ENCODE peak calls at places on chromosomes 3 and 15, in eight cellular contexts. W is pancreas; B is stimulated activated CD8-positive, alpha-beta memory T cell treated with anti-CD3 and anti-CD28 coated beads, Interleukin-4, amount 100 ng/mL, for 24 hours; Q is GM23248; R is fibroblast of the conjunctiva; M is GM23338; Y is NCI-H146; L is NCI-H1092. Z is an unnamed sample.

GRCh38 chr15:45425135-45425534 is 46.8 kb upstream of the GATM start:
- DNase-seq in W (no peak), B (no peak), Q (peak; percentile 77), R (no peak), M (no peak), Y (no peak), L (no peak), Z (no peak)

GRCh38 chr15:85318048-85318731 is 62.2 kb upstream of the AKAP13 start:
- DNase-seq in W (no peak), B (no peak), Q (peak; percentile 89), R (peak; percentile 75), M (no peak), Y (peak; percentile 48), L (no peak), Z (peak; percentile 38)

GRCh38 chr3:107543666-107544065 is 20.9 kb downstream of the BBX start:
- DNase-seq in W (no peak), B (no peak), Q (peak; percentile 31), R (no peak), M (peak; percentile 51), Y (peak; percentile 36), L (no peak), Z (no peak)

GRCh38 chr3:10115326-10116137 is at the start of gene BRK1:
- DNase-seq in W (peak; percentile 91), B (peak; percentile 86), Q (peak; percentile 100), R (peak; percentile 95), M (peak; percentile 95), Y (peak; percentile 94), L (peak; percentile 88), Z (peak; percentile 96)

GRCh38 chr15:57017024-57017423 is 98.6 kb downstream of the TCF12 start:
- DNase-seq in W (no peak), B (no peak), Q (peak; percentile 35), R (no peak), M (peak; percentile 54), Y (no peak), L (no peak), Z (no peak)

GRCh38 chr3:190305406-190305805 is 16.8 kb downstream of the CLDN1 start:
- DNase-seq in W (no peak), B (no peak), Q (peak; percentile 62), R (no peak), M (no peak), Y (no peak), L (no peak), Z (no peak)

GRCh38 chr15:26451995-26452394 is 320.9 kb downstream of the GABRB3 start:
- DNase-seq in W (no peak), B (no peak), Q (no peak), R (no peak), M (no peak), Y (no peak), L (no peak), Z (no peak)

GRCh38 chr3:53899730-53900129 is 8.1 kb upstream of the SELENOK start:
- DNase-seq in W (no peak), B (no peak), Q (no peak), R (no peak), M (no peak), Y (no peak), L (no peak), Z (no peak)

GRCh38 chr3:71893702-71894479 is 108.9 kb upstream of the PROK2 start:
- DNase-seq in W (no peak), B (no peak), Q (no peak), R (no peak), M (peak; percentile 39), Y (no peak), L (no peak), Z (no peak)

GRCh38 chr3:196976891-196977420 is 8.3 kb upstream of the PIGZ start:
- DNase-seq in W (no peak), B (no peak), Q (no peak), R (no peak), M (no peak), Y (no peak), L (no peak), Z (peak; percentile 24)

GRCh38 chr3:64016941-64017620 is 6.2 kb downstream of the PSMD6 start:
- DNase-seq in W (no peak), B (no peak), Q (peak; percentile 53), R (no peak), M (no peak), Y (no peak), L (no peak), Z (no peak)

GRCh38 chr3:12944849-12945248 is 103.5 kb upstream of the RPL32 start:
- DNase-seq in W (no peak), B (no peak), Q (no peak), R (no peak), M (peak; percentile 32), Y (no peak), L (no peak), Z (no peak)

GRCh38 chr3:37387462-37387861 is 213.1 kb upstream of the LRRFIP2 start:
- DNase-seq in W (no peak), B (no peak), Q (peak; percentile 8), R (no peak), M (no peak), Y (no peak), L (no peak), Z (no peak)

GRCh38 chr3:85560088-85560790 is 601.5 kb downstream of the CADM2 start:
- DNase-seq in W (peak; percentile 6), B (no peak), Q (peak; percentile 7), R (peak; percentile 68), M (no peak), Y (peak; percentile 34), L (no peak), Z (peak; percentile 53)

GRCh38 chr3:127074900-127075360 is 92.0 kb downstream of the PLXNA1 start:
- DNase-seq in W (no peak), B (no peak), Q (peak; percentile 92), R (peak; percentile 77), M (peak; percentile 57), Y (peak; percentile 39), L (peak; percentile 13), Z (no peak)

Z was measured in stomach.